ENCODE peak calls at places on chromosomes 6 and 20, in four cellular contexts. L is activated gamma-delta T cell treated with Interleukin-2 at 50 U/mL for 16 hours, N is colonic mucosa, Q is SW 1271. E is an unnamed sample.

GRCh38 chr20:17523326-17523725 is 7.9 kb downstream of the BFSP1 start:
- DNase-seq in L (no peak), N (no peak), Q (no peak), E (no peak)

GRCh38 chr20:46683939-46684750 is 5.1 kb downstream of the TP53RK start:
- DNase-seq in L (no peak), N (peak; percentile 53), Q (no peak), E (no peak)

GRCh38 chr6:63685453-63686379 is 50.1 kb downstream of the PHF3 start:
- DNase-seq in L (no peak), N (no peak), Q (no peak), E (no peak)

GRCh38 chr20:17727351-17727750 is 27.6 kb downstream of the BANF2 start:
- DNase-seq in L (no peak), N (no peak), Q (no peak), E (no peak)

GRCh38 chr20:57708694-57709673 is 831 bp downstream of the PMEPA1 start:
- DNase-seq in L (peak; percentile 37), N (peak; percentile 49), Q (no peak), E (no peak)

GRCh38 chr20:6473197-6473596 is 294.3 kb upstream of the BMP2 start:
- DNase-seq in L (no peak), N (no peak), Q (no peak), E (no peak)

GRCh38 chr6:22409487-22409886 is 112.7 kb upstream of the PRL start:
- DNase-seq in L (no peak), N (no peak), Q (no peak), E (no peak)

GRCh38 chr6:113969888-113970807 is 800 bp downstream of the HDAC2 start:
- DNase-seq in L (peak; percentile 49), N (peak; percentile 71), Q (no peak), E (peak; percentile 45)

GRCh38 chr6:57267586-57268293 is 45.6 kb upstream of the RAB23 start:
- DNase-seq in L (peak; percentile 26), N (peak; percentile 62), Q (peak; percentile 70), E (no peak)

GRCh38 chr6:53042112-53042511 is 23.1 kb upstream of the FBXO9 start:
- DNase-seq in L (no peak), N (no peak), Q (no peak), E (no peak)

GRCh38 chr6:123091091-123091895 is 95.3 kb downstream of the CLVS2 start:
- DNase-seq in L (no peak), N (no peak), Q (no peak), E (no peak)

GRCh38 chr6:132130530-132131298 is 179.5 kb upstream of the CCN2 start:
- DNase-seq in L (no peak), N (no peak), Q (no peak), E (no peak)

GRCh38 chr20:24638546-24639166 is 169.2 kb downstream of the SYNDIG1 start:
- DNase-seq in L (no peak), N (no peak), Q (no peak), E (no peak)

GRCh38 chr20:33418033-33418432 is 16.7 kb upstream of the CDK5RAP1 start:
- DNase-seq in L (no peak), N (no peak), Q (no peak), E (no peak)

E was measured in CD8-positive, alpha-beta T cell.